ENCODE peak calls at places on chromosomes 5 and 9, in nine cellular contexts. S is H7; W is T-helper 2 cell; X is ELR; L is GDM1; R is activated CD4-positive, CD25-positive, alpha-beta regulatory T cell; N is non-pigmented ciliary epithelial cell; D is amygdala; M is cardiac fibroblast. K is an unnamed sample.

GRCh38 chr5:168162464-168162863 is 129.0 kb upstream of the WWC1 start:
- DNase-seq in D (no peak), L (no peak), R (no peak), X (no peak), M (no peak), W (no peak), N (no peak), S (peak; percentile 42), K (no peak)

GRCh38 chr5:154038241-154038603 is 488 bp downstream of the FAM114A2 start:
- DNase-seq in M (no peak), X (peak; percentile 49), S (no peak), D (no peak), N (no peak), L (no peak), R (no peak), W (no peak), K (no peak)

GRCh38 chr9:70004310-70004709 is 39.3 kb upstream of the MAMDC2 start:
- DNase-seq in X (peak; percentile 43), W (no peak), L (no peak), R (no peak), M (peak; percentile 58), N (no peak), S (no peak), D (no peak), K (no peak)

GRCh38 chr9:95363051-95363841 is 45.7 kb upstream of the FANCC start:
- DNase-seq in L (no peak), W (no peak), R (no peak), X (no peak), D (no peak), S (no peak), M (no peak), N (no peak), K (no peak)

GRCh38 chr9:13131991-13132390 is 147.5 kb downstream of the MPDZ start:
- DNase-seq in M (no peak), X (no peak), D (no peak), R (no peak), L (no peak), N (no peak), W (no peak), S (no peak), K (no peak)

GRCh38 chr5:154642499-154643245 is 112.5 kb upstream of the LARP1 start:
- DNase-seq in X (peak; percentile 66), S (peak; percentile 45), D (no peak), L (no peak), R (no peak), N (no peak), W (no peak), M (peak; percentile 57), K (no peak)

GRCh38 chr9:108552459-108553040 is 303.2 kb downstream of the ACTL7B start:
- DNase-seq in R (no peak), S (no peak), M (peak; percentile 19), D (no peak), N (no peak), L (no peak), W (no peak), X (peak; percentile 39), K (no peak)

GRCh38 chr5:82272957-82273356 is 5.2 kb downstream of the RPS23 start:
- DNase-seq in N (no peak), M (no peak), L (no peak), S (no peak), W (no peak), X (no peak), R (no peak), D (no peak), K (peak; percentile 26)

GRCh38 chr9:133273098-133273497 is 1.9 kb downstream of the ABO start:
- DNase-seq in X (no peak), D (no peak), S (no peak), W (no peak), M (no peak), R (no peak), N (no peak), L (no peak), K (no peak)

GRCh38 chr5:89878140-89878570 is 531.4 kb downstream of the CETN3 start:
- DNase-seq in D (no peak), M (peak; percentile 89), S (no peak), R (no peak), L (no peak), W (no peak), N (peak; percentile 91), X (peak; percentile 55), K (no peak)

GRCh38 chr5:136330353-136330913 is 34.9 kb downstream of the TRPC7 start:
- DNase-seq in M (no peak), L (no peak), X (no peak), S (no peak), R (no peak), D (no peak), N (no peak), W (no peak), K (no peak)

GRCh38 chr5:170226661-170227060 is 6.1 kb upstream of the C5orf58 start:
- DNase-seq in S (no peak), N (no peak), X (no peak), D (no peak), R (no peak), W (no peak), L (no peak), M (no peak), K (no peak)

GRCh38 chr9:87606921-87607521 is 109.4 kb downstream of the DAPK1 start:
- DNase-seq in R (no peak), D (no peak), M (peak; percentile 89), W (no peak), N (no peak), S (no peak), L (no peak), X (peak; percentile 46), K (no peak)

GRCh38 chr5:17096975-17097695 is 120.3 kb upstream of the BASP1 start:
- DNase-seq in X (no peak), W (no peak), N (no peak), R (no peak), S (peak; percentile 43), M (no peak), L (no peak), D (no peak), K (peak; percentile 25)

GRCh38 chr9:84850830-84851372 is 181.4 kb downstream of the NTRK2 start:
- DNase-seq in S (no peak), N (no peak), R (no peak), W (no peak), D (no peak), L (no peak), X (no peak), M (no peak), K (no peak)

GRCh38 chr5:88956416-88956815 is 73.4 kb upstream of the MEF2C start:
- DNase-seq in N (no peak), D (no peak), S (no peak), R (no peak), M (no peak), L (no peak), X (no peak), W (no peak), K (no peak)

GRCh38 chr9:128101690-128102089 is 25.8 kb downstream of the PTGES2 start:
- DNase-seq in M (no peak), X (no peak), L (no peak), W (no peak), N (no peak), R (no peak), D (no peak), S (no peak), K (no peak)

GRCh38 chr9:137719194-137719593 is 100.4 kb downstream of the EHMT1 start:
- DNase-seq in W (no peak), D (no peak), X (no peak), S (peak; percentile 15), N (no peak), R (no peak), L (no peak), M (no peak), K (no peak)

GRCh38 chr9:136075881-136076678 is 19.0 kb downstream of the NACC2 start:
- DNase-seq in R (no peak), X (no peak), S (peak; percentile 47), W (no peak), N (no peak), D (no peak), M (no peak), L (peak; percentile 64), K (no peak)

GRCh38 chr9:111348821-111349271 is 18.8 kb upstream of the OR2K2 start:
- DNase-seq in D (no peak), S (no peak), X (no peak), W (no peak), L (no peak), M (peak; percentile 53), R (no peak), N (no peak), K (no peak)

GRCh38 chr5:5005351-5005750 is 134.8 kb upstream of the ADAMTS16 start:
- DNase-seq in N (no peak), S (no peak), D (no peak), W (no peak), X (no peak), M (no peak), R (no peak), L (no peak), K (no peak)

GRCh38 chr9:87464110-87464991 is 33.3 kb upstream of the DAPK1 start:
- DNase-seq in R (no peak), S (no peak), N (no peak), X (peak; percentile 2), L (no peak), D (no peak), M (peak; percentile 15), W (no peak), K (no peak)

GRCh38 chr5:93191016-93191415 is 390.0 kb downstream of the NR2F1-AS1 start:
- DNase-seq in S (no peak), L (no peak), W (no peak), D (no peak), X (no peak), M (no peak), N (no peak), R (no peak), K (no peak)

GRCh38 chr5:50953290-50953689 is 286.9 kb downstream of the PARP8 start:
- DNase-seq in S (no peak), W (no peak), R (no peak), L (no peak), M (no peak), D (no peak), X (no peak), N (no peak), K (no peak)

GRCh38 chr5:139816566-139816965 is 21.0 kb downstream of the PSD2 start:
- DNase-seq in N (no peak), X (no peak), R (no peak), W (no peak), S (no peak), L (no peak), M (no peak), D (no peak), K (peak; percentile 13)